ENCODE peak calls at places on chromosomes 4 and X, in four cellular contexts. One of them, this sample, is unnamed.

GRCh38 chr4:104494822-104495559 is at the start of gene CXXC4:
- DNase-seq in AG04450: no peak
- DNase-seq in brain microvascular endothelial cell: peak
- DNase-seq in HepG2: peak
- DNase-seq in this sample: peak

GRCh38 chrX:11589573-11590110 is 76.1 kb downstream of the ARHGAP6 start:
- DNase-seq in AG04450: no peak
- DNase-seq in brain microvascular endothelial cell: no peak
- DNase-seq in HepG2: no peak
- DNase-seq in this sample: no peak

GRCh38 chr4:176999943-177000543 is 207.3 kb upstream of the VEGFC start:
- DNase-seq in AG04450: no peak
- DNase-seq in brain microvascular endothelial cell: no peak
- DNase-seq in HepG2: no peak
- DNase-seq in this sample: no peak

GRCh38 chrX:153735274-153735673 is 10.6 kb downstream of the ABCD1 start:
- DNase-seq in AG04450: no peak
- DNase-seq in brain microvascular endothelial cell: no peak
- DNase-seq in HepG2: no peak
- DNase-seq in this sample: no peak

GRCh38 chr4:98482847-98483806 is 175.3 kb downstream of the TSPAN5 start:
- DNase-seq in AG04450: no peak
- DNase-seq in brain microvascular endothelial cell: peak
- DNase-seq in HepG2: peak
- DNase-seq in this sample: no peak

GRCh38 chr4:100736651-100737450 is 219.0 kb upstream of the EMCN start:
- DNase-seq in AG04450: no peak
- DNase-seq in brain microvascular endothelial cell: peak
- DNase-seq in HepG2: no peak
- DNase-seq in this sample: no peak

GRCh38 chrX:19893722-19894121 is 6.3 kb upstream of the SH3KBP1 start:
- DNase-seq in AG04450: no peak
- DNase-seq in brain microvascular endothelial cell: peak
- DNase-seq in HepG2: peak
- DNase-seq in this sample: no peak

GRCh38 chrX:50617183-50617582 is 146.6 kb upstream of the DGKK start:
- DNase-seq in AG04450: no peak
- DNase-seq in brain microvascular endothelial cell: no peak
- DNase-seq in HepG2: no peak
- DNase-seq in this sample: no peak

GRCh38 chr4:90127223-90127705 is at the start of gene CCSER1:
- DNase-seq in AG04450: no peak
- DNase-seq in brain microvascular endothelial cell: no peak
- DNase-seq in HepG2: no peak
- DNase-seq in this sample: no peak

GRCh38 chr4:146124023-146124680 is 51.4 kb upstream of the LSM6 start:
- DNase-seq in AG04450: no peak
- DNase-seq in brain microvascular endothelial cell: no peak
- DNase-seq in HepG2: no peak
- DNase-seq in this sample: no peak

GRCh38 chr4:23710298-23710697 is 179.5 kb downstream of the PPARGC1A start:
- DNase-seq in AG04450: no peak
- DNase-seq in brain microvascular endothelial cell: no peak
- DNase-seq in HepG2: no peak
- DNase-seq in this sample: no peak

GRCh38 chrX:41085105-41085882 is at the start of gene USP9X:
- DNase-seq in AG04450: peak
- DNase-seq in brain microvascular endothelial cell: peak
- DNase-seq in HepG2: peak
- DNase-seq in this sample: peak

GRCh38 chr4:30386266-30386895 is 333.8 kb upstream of the PCDH7 start:
- DNase-seq in AG04450: peak
- DNase-seq in brain microvascular endothelial cell: peak
- DNase-seq in HepG2: no peak
- DNase-seq in this sample: no peak

GRCh38 chr4:78551420-78552351 is at the start of gene ANXA3:
- DNase-seq in AG04450: no peak
- DNase-seq in brain microvascular endothelial cell: no peak
- DNase-seq in HepG2: no peak
- DNase-seq in this sample: no peak

GRCh38 chr4:169142390-169142789 is 128.4 kb downstream of the SH3RF1 start:
- DNase-seq in AG04450: no peak
- DNase-seq in brain microvascular endothelial cell: no peak
- DNase-seq in HepG2: no peak
- DNase-seq in this sample: no peak

GRCh38 chr4:122766950-122767349 is 34.4 kb downstream of the BBS12 start:
- DNase-seq in AG04450: no peak
- DNase-seq in brain microvascular endothelial cell: no peak
- DNase-seq in HepG2: peak
- DNase-seq in this sample: no peak

GRCh38 chrX:15221321-15221720 is 48.6 kb downstream of the ASB9 start:
- DNase-seq in AG04450: no peak
- DNase-seq in brain microvascular endothelial cell: no peak
- DNase-seq in HepG2: no peak
- DNase-seq in this sample: no peak

GRCh38 chr4:76894537-76894936 is 3.4 kb downstream of the SOWAHB start:
- DNase-seq in AG04450: no peak
- DNase-seq in brain microvascular endothelial cell: no peak
- DNase-seq in HepG2: no peak
- DNase-seq in this sample: no peak

GRCh38 chr4:123018391-123018755 is 96.0 kb upstream of the NUDT6 start:
- DNase-seq in AG04450: no peak
- DNase-seq in brain microvascular endothelial cell: no peak
- DNase-seq in HepG2: no peak
- DNase-seq in this sample: no peak

GRCh38 chr4:144644368-144645101 is 1.4 kb upstream of the HHIP start:
- DNase-seq in AG04450: no peak
- DNase-seq in brain microvascular endothelial cell: no peak
- DNase-seq in HepG2: no peak
- DNase-seq in this sample: no peak

GRCh38 chrX:18833071-18833731 is 125.8 kb downstream of the PPEF1 start:
- DNase-seq in AG04450: no peak
- DNase-seq in brain microvascular endothelial cell: peak
- DNase-seq in HepG2: no peak
- DNase-seq in this sample: no peak

GRCh38 chrX:13254076-13254785 is 65.6 kb downstream of the ATXN3L start:
- DNase-seq in AG04450: no peak
- DNase-seq in brain microvascular endothelial cell: peak
- DNase-seq in HepG2: peak
- DNase-seq in this sample: no peak

GRCh38 chrX:95076449-95076848 is 1402.4 kb downstream of the FAM133A start:
- DNase-seq in AG04450: no peak
- DNase-seq in brain microvascular endothelial cell: peak
- DNase-seq in HepG2: peak
- DNase-seq in this sample: no peak

GRCh38 chr4:138938371-138938699 is 77.2 kb upstream of the NOCT start:
- DNase-seq in AG04450: peak
- DNase-seq in brain microvascular endothelial cell: no peak
- DNase-seq in HepG2: peak
- DNase-seq in this sample: no peak

GRCh38 chr4:72084587-72085011 is 52.8 kb downstream of the NPFFR2 start:
- DNase-seq in AG04450: no peak
- DNase-seq in brain microvascular endothelial cell: no peak
- DNase-seq in HepG2: no peak
- DNase-seq in this sample: no peak

GRCh38 chrX:56793112-56793430 is 64.0 kb downstream of the NBDY start:
- DNase-seq in AG04450: no peak
- DNase-seq in brain microvascular endothelial cell: no peak
- DNase-seq in HepG2: no peak
- DNase-seq in this sample: peak

GRCh38 chr4:114535725-114536124 is 62.9 kb upstream of the UGT8 start:
- DNase-seq in AG04450: no peak
- DNase-seq in brain microvascular endothelial cell: no peak
- DNase-seq in HepG2: no peak
- DNase-seq in this sample: no peak

GRCh38 chrX:22686138-22686541 is 313.6 kb upstream of the DDX53 start:
- DNase-seq in AG04450: peak
- DNase-seq in brain microvascular endothelial cell: peak
- DNase-seq in HepG2: no peak
- DNase-seq in this sample: no peak

GRCh38 chrX:12446342-12447075 is 308.2 kb downstream of the FRMPD4 start:
- DNase-seq in AG04450: no peak
- DNase-seq in brain microvascular endothelial cell: peak
- DNase-seq in HepG2: no peak
- DNase-seq in this sample: no peak

GRCh38 chrX:148612431-148612830 is 112.0 kb downstream of the AFF2 start:
- DNase-seq in AG04450: no peak
- DNase-seq in brain microvascular endothelial cell: no peak
- DNase-seq in HepG2: no peak
- DNase-seq in this sample: no peak

GRCh38 chr4:87025614-87026041 is 90.8 kb downstream of the AFF1 start:
- DNase-seq in AG04450: no peak
- DNase-seq in brain microvascular endothelial cell: no peak
- DNase-seq in HepG2: peak
- DNase-seq in this sample: no peak

GRCh38 chr4:38004062-38004461 is 43.9 kb downstream of the PTTG2 start:
- DNase-seq in AG04450: no peak
- DNase-seq in brain microvascular endothelial cell: peak
- DNase-seq in HepG2: no peak
- DNase-seq in this sample: no peak

GRCh38 chr4:132809298-132810032 is 339.6 kb upstream of the PCDH10 start:
- DNase-seq in AG04450: no peak
- DNase-seq in brain microvascular endothelial cell: no peak
- DNase-seq in HepG2: no peak
- DNase-seq in this sample: peak

GRCh38 chrX:66760648-66761047 is 121.8 kb upstream of the EDA2R start:
- DNase-seq in AG04450: no peak
- DNase-seq in brain microvascular endothelial cell: no peak
- DNase-seq in HepG2: no peak
- DNase-seq in this sample: no peak

GRCh38 chr4:158161561-158162354 is 11.1 kb downstream of the GASK1B start:
- DNase-seq in AG04450: no peak
- DNase-seq in brain microvascular endothelial cell: peak
- DNase-seq in HepG2: no peak
- DNase-seq in this sample: no peak

GRCh38 chrX:52988985-52989917 is 30.9 kb upstream of the FAM156A start:
- DNase-seq in AG04450: no peak
- DNase-seq in brain microvascular endothelial cell: no peak
- DNase-seq in HepG2: no peak
- DNase-seq in this sample: no peak

GRCh38 chr4:96916731-96917130 is 1076.8 kb downstream of the PDHA2 start:
- DNase-seq in AG04450: no peak
- DNase-seq in brain microvascular endothelial cell: no peak
- DNase-seq in HepG2: no peak
- DNase-seq in this sample: no peak

GRCh38 chr4:829761-830655 is 4.1 kb upstream of the CPLX1 start:
- DNase-seq in AG04450: no peak
- DNase-seq in brain microvascular endothelial cell: no peak
- DNase-seq in HepG2: no peak
- DNase-seq in this sample: peak

GRCh38 chr4:1952046-1952700 is 56.6 kb downstream of the NELFA start:
- DNase-seq in AG04450: no peak
- DNase-seq in brain microvascular endothelial cell: no peak
- DNase-seq in HepG2: no peak
- DNase-seq in this sample: peak
- TF ChIP-seq CTCF in AG04450: no peak
- TF ChIP-seq CTCF in brain microvascular endothelial cell: no peak
- TF ChIP-seq CTCF in HepG2: no peak
- TF ChIP-seq CTCF in this sample: no peak

DNA sequence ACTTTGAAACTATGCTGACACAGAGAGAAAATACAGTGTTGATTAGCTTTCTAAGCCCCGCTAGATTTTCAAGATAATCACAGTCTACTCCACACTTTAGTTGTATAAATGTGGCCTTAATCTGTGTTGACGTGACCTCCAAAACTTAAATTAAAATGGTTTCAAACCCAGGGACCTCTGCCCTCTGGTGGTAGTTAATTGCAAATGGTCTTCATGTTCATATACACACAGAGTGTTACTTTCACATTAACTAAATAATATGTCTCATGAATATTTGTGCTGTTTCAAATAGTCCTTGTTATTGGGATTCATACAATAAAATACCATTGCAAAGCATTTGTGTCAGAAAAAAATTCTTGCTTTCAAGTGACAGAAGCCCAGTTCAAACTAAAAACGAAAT is 64.3 kb downstream of the TASL start:
- DNase-seq in AG04450: no peak
- DNase-seq in brain microvascular endothelial cell: no peak
- DNase-seq in HepG2: peak
- DNase-seq in this sample: no peak
- TF ChIP-seq CTCF in AG04450: peak
- TF ChIP-seq CTCF in brain microvascular endothelial cell: peak
- TF ChIP-seq CTCF in HepG2: peak
- TF ChIP-seq CTCF in this sample: peak

GRCh38 chr4:2754848-2755820 is 1.0 kb downstream of the TNIP2 start:
- DNase-seq in AG04450: no peak
- DNase-seq in brain microvascular endothelial cell: no peak
- DNase-seq in HepG2: no peak
- DNase-seq in this sample: no peak

GRCh38 chr4:2753444-2753843 is 2.7 kb downstream of the TNIP2 start:
- DNase-seq in AG04450: no peak
- DNase-seq in brain microvascular endothelial cell: no peak
- DNase-seq in HepG2: no peak
- DNase-seq in this sample: no peak

GRCh38 chr4:2757426-2757825 is 1.3 kb upstream of the TNIP2 start:
- DNase-seq in AG04450: no peak
- DNase-seq in brain microvascular endothelial cell: no peak
- DNase-seq in HepG2: no peak
- DNase-seq in this sample: no peak

GRCh38 chr4:2756691-2757350 is 685 bp upstream of the TNIP2 start:
- DNase-seq in AG04450: no peak
- DNase-seq in brain microvascular endothelial cell: no peak
- DNase-seq in HepG2: no peak
- DNase-seq in this sample: no peak

GRCh38 chr4:2755821-2756690 is at the start of gene TNIP2:
- DNase-seq in AG04450: peak
- DNase-seq in brain microvascular endothelial cell: peak
- DNase-seq in HepG2: peak
- DNase-seq in this sample: no peak
- TF ChIP-seq CTCF in AG04450: peak
- TF ChIP-seq CTCF in brain microvascular endothelial cell: peak
- TF ChIP-seq CTCF in HepG2: peak
- TF ChIP-seq CTCF in this sample: peak

DNA sequence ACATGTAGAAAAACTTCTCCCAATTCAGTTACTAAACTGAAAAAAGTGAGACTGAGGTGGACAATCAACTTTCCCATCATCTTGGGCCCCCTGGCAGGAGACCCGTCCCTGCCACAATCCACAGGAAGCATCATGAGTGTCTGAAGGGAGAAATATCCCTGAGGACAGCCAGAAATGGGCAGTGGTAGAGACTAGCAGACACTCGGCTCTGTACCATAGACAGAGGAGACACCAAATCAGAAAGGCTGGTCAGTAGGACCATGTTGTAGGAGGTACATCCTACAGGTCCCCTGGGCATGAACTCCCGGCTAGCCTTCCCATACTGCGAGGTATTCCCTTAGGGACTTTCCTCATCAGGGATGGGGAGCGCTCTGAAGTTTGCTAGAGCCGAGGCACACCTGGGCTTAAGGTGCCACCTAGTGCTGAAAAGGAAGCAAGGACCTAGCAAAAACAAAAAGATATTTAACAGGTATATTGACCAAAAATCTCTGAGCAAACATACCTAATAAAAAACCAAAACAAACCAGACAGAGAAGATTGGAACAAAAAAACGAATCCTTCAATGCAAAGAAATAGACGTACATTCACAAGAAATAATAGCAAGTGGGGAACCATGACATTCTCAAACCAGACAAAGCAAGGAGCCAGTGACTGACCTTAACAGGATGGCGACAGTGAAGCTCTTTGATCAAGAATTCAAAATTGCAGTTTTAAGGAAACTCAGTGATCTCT is 55.6 kb downstream of the HAUS3 start:
- DNase-seq in AG04450: no peak
- DNase-seq in brain microvascular endothelial cell: no peak
- DNase-seq in HepG2: peak
- DNase-seq in this sample: no peak
- TF ChIP-seq CTCF in AG04450: peak
- TF ChIP-seq CTCF in brain microvascular endothelial cell: peak
- TF ChIP-seq CTCF in HepG2: peak
- TF ChIP-seq CTCF in this sample: peak

This sample was measured in chondrocyte.